ENCODE peak calls at places on chromosome 9, in five cellular contexts. D is PC-3, E is bronchial epithelial cell, U is BJ, O is astrocyte. V is an unnamed sample.

GRCh38 chr9:88976186-88976887 is 14.9 kb upstream of the S1PR3 start:
- DNase-seq in D (no peak), E (no peak), U (no peak), O (no peak), V (no peak)

GRCh38 chr9:2181794-2182193 is 166.6 kb downstream of the SMARCA2 start:
- DNase-seq in D (peak; percentile 17), E (no peak), U (no peak), O (no peak), V (peak; percentile 60)

GRCh38 chr9:69097053-69097452 is 61.5 kb downstream of the FXN start:
- DNase-seq in D (no peak), E (peak; percentile 97), U (no peak), O (peak; percentile 82), V (peak; percentile 93)

GRCh38 chr9:126009047-126009446 is 261.9 kb downstream of the PBX3 start:
- DNase-seq in D (no peak), E (no peak), U (no peak), O (no peak), V (no peak)

GRCh38 chr9:100455470-100455869 is 17.5 kb upstream of the TMEFF1 start:
- DNase-seq in D (no peak), E (no peak), U (no peak), O (peak; percentile 19), V (no peak)

GRCh38 chr9:99130069-99130468 is 25.2 kb downstream of the TGFBR1 start:
- DNase-seq in D (no peak), E (peak; percentile 37), U (no peak), O (no peak), V (peak; percentile 46)

GRCh38 chr9:126326228-126327015 is at the start of gene MVB12B:
- DNase-seq in D (peak; percentile 27), E (no peak), U (no peak), O (no peak), V (peak; percentile 47)

GRCh38 chr9:72554221-72554641 is 32.8 kb downstream of the TMC1 start:
- DNase-seq in D (peak; percentile 68), E (no peak), U (peak; percentile 99), O (peak; percentile 96), V (no peak)

GRCh38 chr9:122392284-122392683 is 21.5 kb downstream of the PTGS1 start:
- DNase-seq in D (no peak), E (no peak), U (no peak), O (no peak), V (no peak)

GRCh38 chr9:129497064-129497836 is 123.7 kb downstream of the C9orf50 start:
- DNase-seq in D (no peak), E (no peak), U (no peak), O (no peak), V (no peak)

GRCh38 chr9:98573749-98574278 is 134.9 kb downstream of the GABBR2 start:
- DNase-seq in D (no peak), E (no peak), U (no peak), O (no peak), V (no peak)

GRCh38 chr9:85528607-85529006 is 213.1 kb downstream of the AGTPBP1 start:
- DNase-seq in D (no peak), E (no peak), U (no peak), O (no peak), V (no peak)

GRCh38 chr9:92808726-92809451 is 44.3 kb upstream of the BICD2 start:
- DNase-seq in D (peak; percentile 62), E (peak; percentile 48), U (no peak), O (peak; percentile 65), V (peak; percentile 79)

GRCh38 chr9:81145331-81145963 is 543.9 kb downstream of the TLE1 start:
- DNase-seq in D (no peak), E (no peak), U (no peak), O (peak; percentile 21), V (no peak)

GRCh38 chr9:20997503-20998076 is 33.9 kb downstream of the HACD4 start:
- DNase-seq in D (no peak), E (no peak), U (no peak), O (no peak), V (no peak)

GRCh38 chr9:93645921-93646639 is 69.7 kb downstream of the PHF2 start:
- DNase-seq in D (no peak), E (no peak), U (no peak), O (no peak), V (no peak)

GRCh38 chr9:129245276-129245675 is 67.2 kb upstream of the IER5L start:
- DNase-seq in D (no peak), E (peak; percentile 35), U (no peak), O (peak; percentile 33), V (peak; percentile 47)

GRCh38 chr9:137021979-137022619 is 5.9 kb downstream of the ABCA2 start:
- DNase-seq in D (peak; percentile 88), E (peak; percentile 76), U (no peak), O (no peak), V (peak; percentile 90)

GRCh38 chr9:91809581-91810285 is 140.3 kb downstream of the ROR2 start:
- DNase-seq in D (peak; percentile 4), E (peak; percentile 18), U (no peak), O (peak; percentile 48), V (no peak)

GRCh38 chr9:127923771-127924170 is 6.8 kb downstream of the PIP5KL1 start:
- DNase-seq in D (peak; percentile 77), E (peak; percentile 81), U (peak; percentile 86), O (peak; percentile 94), V (peak; percentile 92)

GRCh38 chr9:101716629-101717028 is 21.8 kb downstream of the GRIN3A start:
- DNase-seq in D (no peak), E (no peak), U (no peak), O (no peak), V (no peak)

GRCh38 chr9:101718176-101718575 is 20.3 kb downstream of the GRIN3A start:
- DNase-seq in D (no peak), E (no peak), U (no peak), O (no peak), V (no peak)
- TF ChIP-seq CTCF in D (no peak), E (no peak), U (no peak), O (no peak), V (no peak)

GRCh38 chr9:111036068-111036789 is 2.0 kb downstream of the LPAR1 start:
- DNase-seq in D (peak; percentile 67), E (peak; percentile 56), U (no peak), O (peak; percentile 29), V (peak; percentile 73)
- TF ChIP-seq CTCF in D (peak; percentile 74), E (peak; percentile 95), U (peak; percentile 94), O (peak; percentile 26), V (peak; percentile 79)

DNA sequence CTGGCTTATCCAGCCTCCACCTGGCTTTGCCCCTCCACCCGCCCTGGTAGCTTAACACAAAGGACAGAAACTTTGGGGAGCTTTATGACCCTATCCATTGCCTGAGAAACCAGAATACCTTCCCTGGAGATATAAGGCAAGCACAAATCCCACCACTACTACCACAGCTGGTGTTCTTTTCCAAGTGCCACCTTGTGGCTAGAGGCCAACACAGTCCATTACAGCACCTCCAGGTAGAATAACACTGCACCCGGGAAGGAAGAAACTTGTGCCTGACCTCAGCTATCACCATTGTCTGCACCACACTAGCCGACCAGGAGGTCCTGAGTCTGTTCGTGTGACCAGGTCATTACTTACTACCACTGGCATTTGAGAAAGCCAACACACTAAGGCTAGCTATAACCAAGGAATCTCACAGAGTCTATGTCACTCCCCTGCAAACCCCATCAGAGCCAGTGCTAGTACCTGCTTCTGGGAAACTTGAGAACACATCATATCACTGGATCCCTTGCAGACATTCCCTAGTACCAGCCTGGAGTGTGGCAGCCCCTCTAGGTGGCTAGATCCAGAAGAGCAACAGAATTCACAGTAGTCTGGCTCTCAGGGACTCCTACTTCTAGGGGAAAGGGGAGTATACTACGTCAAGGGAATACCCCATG is 74.0 kb upstream of the RUSC2 start:
- DNase-seq in D (no peak), E (peak; percentile 8), U (no peak), O (no peak), V (peak; percentile 19)
- TF ChIP-seq CTCF in D (peak; percentile 38), E (peak; percentile 26), U (no peak), O (no peak), V (peak; percentile 17)

GRCh38 chr9:12774861-12775367 is at the start of gene LURAP1L:
- DNase-seq in D (peak; percentile 78), E (peak; percentile 78), U (no peak), O (peak; percentile 75), V (peak; percentile 91)

GRCh38 chr9:12776775-12777055 is 1.9 kb downstream of the LURAP1L start:
- DNase-seq in D (no peak), E (no peak), U (no peak), O (peak; percentile 72), V (peak; percentile 45)

GRCh38 chr9:12775373-12775962 is 648 bp downstream of the LURAP1L start:
- DNase-seq in D (no peak), E (no peak), U (no peak), O (no peak), V (no peak)

GRCh38 chr9:12777149-12778010 is 2.6 kb downstream of the LURAP1L start:
- DNase-seq in D (peak; percentile 16), E (no peak), U (no peak), O (no peak), V (no peak)

GRCh38 chr9:12775963-12776774 is 1.3 kb downstream of the LURAP1L start:
- DNase-seq in D (peak; percentile 74), E (peak; percentile 80), U (no peak), O (peak; percentile 84), V (peak; percentile 91)
- TF ChIP-seq CTCF in D (peak; percentile 59), E (peak; percentile 68), U (peak; percentile 57), O (peak; percentile 43), V (peak; percentile 41)

DNA sequence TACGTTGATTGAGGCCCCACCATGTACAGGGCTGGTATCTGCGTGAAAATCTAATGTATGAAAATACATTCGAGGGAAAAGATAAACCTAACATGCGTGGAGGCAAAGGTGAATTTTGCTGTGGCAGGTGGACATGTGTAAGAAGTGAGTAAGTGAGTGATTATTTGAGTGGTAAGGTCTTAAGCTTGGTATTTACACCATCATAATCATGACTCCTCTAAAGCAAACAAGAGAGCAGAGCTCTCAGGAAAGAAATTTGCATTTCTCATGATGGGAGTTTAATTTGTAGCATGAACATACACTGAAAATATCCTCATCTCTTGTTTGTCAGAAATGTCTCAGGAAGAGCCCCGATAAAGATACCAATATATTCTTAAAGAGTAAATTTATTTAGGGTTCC is 260.6 kb downstream of the PSAT1 start:
- DNase-seq in D (peak; percentile 53), E (no peak), U (no peak), O (no peak), V (no peak)
- TF ChIP-seq CTCF in D (no peak), E (no peak), U (no peak), O (no peak), V (no peak)

GRCh38 chr9:580652-581342 is 260.7 kb upstream of the DMRT1 start:
- DNase-seq in D (no peak), E (no peak), U (no peak), O (no peak), V (no peak)

GRCh38 chr9:582775-583174 is 258.7 kb upstream of the DMRT1 start:
- DNase-seq in D (peak; percentile 31), E (peak; percentile 65), U (no peak), O (no peak), V (no peak)

GRCh38 chr9:581673-582497 is 259.6 kb upstream of the DMRT1 start:
- DNase-seq in D (peak; percentile 15), E (no peak), U (no peak), O (no peak), V (no peak)
- TF ChIP-seq CTCF in D (peak; percentile 39), E (peak; percentile 51), U (peak; percentile 23), O (no peak), V (peak; percentile 45)

DNA sequence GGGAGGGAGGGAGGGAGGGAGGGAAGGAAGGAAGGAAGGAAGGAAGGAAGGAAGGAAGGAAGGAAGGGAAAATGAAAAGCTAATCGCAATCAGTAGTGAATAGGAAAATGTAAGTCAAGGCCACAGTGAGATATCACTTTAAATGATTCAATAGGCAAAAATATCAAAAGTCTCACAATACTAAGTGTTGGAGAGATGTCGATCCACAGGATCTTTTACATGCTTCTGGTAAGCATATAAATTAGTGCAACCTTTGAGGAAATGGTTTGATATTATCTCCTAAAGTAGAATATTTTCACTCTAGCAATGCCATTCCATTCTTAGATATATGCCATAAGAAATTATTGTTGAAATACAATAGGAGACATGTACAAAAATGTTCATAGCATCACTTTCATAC is 58.4 kb downstream of the FRMD3 start:
- DNase-seq in D (no peak), E (no peak), U (no peak), O (no peak), V (no peak)
- TF ChIP-seq CTCF in D (no peak), E (no peak), U (no peak), O (no peak), V (no peak)

V was measured in epithelial cell of esophagus.